ENCODE peak calls at places on chromosomes 7 and 10, in four cellular contexts. R is cardiac muscle cell, H is fibroblast of lung, D is dorsolateral prefrontal cortex. Z is an unnamed sample.

GRCh38 chr10:133179651-133180050 is 19.6 kb downstream of the KNDC1 start:
- DNase-seq in R (no peak), H (no peak), D (no peak), Z (no peak)

GRCh38 chr10:43226441-43226840 is 40.4 kb downstream of the RASGEF1A start:
- DNase-seq in H (no peak), D (peak), R (no peak), Z (no peak)

GRCh38 chr10:24811906-24812305 is 88.2 kb upstream of the ARHGAP21 start:
- DNase-seq in R (no peak), H (peak), D (peak), Z (no peak)

GRCh38 chr7:129644634-129645230 is 33.2 kb downstream of the NRF1 start:
- DNase-seq in D (no peak), R (peak), H (peak), Z (peak)

GRCh38 chr10:34292178-34292565 is 522.9 kb downstream of the PARD3 start:
- DNase-seq in H (peak), D (no peak), R (no peak), Z (no peak)

GRCh38 chr7:129434846-129435318 is 650 bp downstream of the STRIP2 start:
- DNase-seq in H (peak), R (peak), D (no peak), Z (no peak)

GRCh38 chr7:141001122-141001521 is 13.6 kb downstream of the MRPS33 start:
- DNase-seq in D (no peak), H (no peak), R (no peak), Z (no peak)

GRCh38 chr10:70575874-70576802 is 26.4 kb downstream of the PRF1 start:
- DNase-seq in R (peak), H (peak), D (no peak), Z (no peak)

GRCh38 chr10:15587271-15587670 is 132.5 kb downstream of the ITGA8 start:
- DNase-seq in D (no peak), H (no peak), R (no peak), Z (no peak)

GRCh38 chr7:108109216-108109908 is 20.8 kb downstream of the LAMB4 start:
- DNase-seq in H (no peak), D (no peak), R (no peak), Z (no peak)

GRCh38 chr7:30162622-30163124 is 27.9 kb downstream of the MTURN start:
- DNase-seq in H (peak), D (no peak), R (no peak), Z (no peak)

GRCh38 chr7:31192996-31193395 is 140.9 kb downstream of the ADCYAP1R1 start:
- DNase-seq in D (peak), H (peak), R (peak), Z (no peak)

GRCh38 chr10:14397069-14397468 is 66.3 kb upstream of the FRMD4A start:
- DNase-seq in H (peak), D (peak), R (no peak), Z (peak)

GRCh38 chr7:67566101-67566500 is 569.5 kb downstream of the TYW1 start:
- DNase-seq in H (no peak), D (peak), R (no peak), Z (no peak)

GRCh38 chr7:132183822-132184380 is 392.4 kb downstream of the PLXNA4 start:
- DNase-seq in R (no peak), D (no peak), H (no peak), Z (no peak)

GRCh38 chr7:35420657-35421056 is 166.8 kb upstream of the TBX20 start:
- DNase-seq in H (no peak), D (no peak), R (no peak), Z (no peak)

GRCh38 chr10:119495061-119495505 is 47.4 kb downstream of the RGS10 start:
- DNase-seq in D (no peak), H (no peak), R (no peak), Z (no peak)

GRCh38 chr10:77713506-77714280 is 76.1 kb upstream of the KCNMA1 start:
- DNase-seq in D (no peak), H (peak), R (no peak), Z (no peak)

GRCh38 chr10:116771101-116771705 is 28.8 kb upstream of the HSPA12A start:
- DNase-seq in R (no peak), D (no peak), H (peak), Z (peak)

GRCh38 chr7:22350466-22351328 is 6.3 kb downstream of the RAPGEF5 start:
- DNase-seq in D (no peak), R (no peak), H (peak), Z (no peak)

GRCh38 chr7:100400656-100401055 is 27.4 kb downstream of the PILRA start:
- DNase-seq in H (no peak), D (no peak), R (peak), Z (no peak)

GRCh38 chr10:37734971-37735370 is 122.4 kb downstream of the ZNF248 start:
- DNase-seq in H (peak), D (no peak), R (no peak), Z (no peak)

GRCh38 chr7:111911166-111911961 is 294.8 kb downstream of the DOCK4 start:
- DNase-seq in H (no peak), R (no peak), D (no peak), Z (no peak)

GRCh38 chr10:86958831-86959736 is 685 bp downstream of the SNCG start:
- DNase-seq in H (peak), D (no peak), R (no peak), Z (no peak)

GRCh38 chr10:113382691-113383090 is 170.2 kb upstream of the HABP2 start:
- DNase-seq in D (no peak), R (no peak), H (no peak), Z (no peak)

GRCh38 chr7:76292206-76292573 is 10.3 kb upstream of the HSPB1 start:
- DNase-seq in R (no peak), D (no peak), H (peak), Z (no peak)

GRCh38 chr10:13809447-13809846 is 222.7 kb downstream of the PRPF18 start:
- DNase-seq in H (peak), R (peak), D (no peak), Z (no peak)

GRCh38 chr10:132468651-132469050 is 68.9 kb upstream of the INPP5A start:
- DNase-seq in H (no peak), R (no peak), D (no peak), Z (no peak)

GRCh38 chr10:47024399-47025252 is 113.4 kb downstream of the PTPN20 start:
- DNase-seq in D (peak), H (peak), R (peak), Z (peak)

GRCh38 chr7:91843831-91844230 is 36.7 kb downstream of the MTERF1 start:
- DNase-seq in D (no peak), R (no peak), H (no peak), Z (no peak)

GRCh38 chr10:78471723-78472541 is 438.3 kb downstream of the RPS24 start:
- DNase-seq in D (no peak), H (no peak), R (peak), Z (no peak)

GRCh38 chr10:48251152-48251524 is 23.4 kb downstream of the FRMPD2 start:
- DNase-seq in D (no peak), H (no peak), R (no peak), Z (no peak)

GRCh38 chr7:17302575-17303142 is 4.2 kb downstream of the AHR start:
- DNase-seq in D (no peak), R (no peak), H (peak), Z (no peak)

GRCh38 chr10:132701846-132702190 is 84.1 kb downstream of the NKX6-2 start:
- DNase-seq in H (no peak), D (no peak), R (no peak), Z (no peak)

GRCh38 chr10:63392224-63392623 is 73.6 kb downstream of the JMJD1C start:
- DNase-seq in H (no peak), D (no peak), R (no peak), Z (no peak)

GRCh38 chr10:63391812-63392211 is 74.0 kb downstream of the JMJD1C start:
- DNase-seq in R (no peak), D (no peak), H (no peak), Z (no peak)

GRCh38 chr10:63385254-63385653 is 80.5 kb downstream of the JMJD1C start:
- DNase-seq in D (no peak), R (no peak), H (no peak), Z (no peak)

GRCh38 chr10:63390521-63390920 is 75.3 kb downstream of the JMJD1C start:
- DNase-seq in D (no peak), H (no peak), R (no peak), Z (no peak)

GRCh38 chr10:63388421-63389031 is 77.3 kb downstream of the JMJD1C start:
- DNase-seq in D (no peak), H (peak), R (no peak), Z (no peak)
- H3K4me3 ChIP-seq in D (no peak), H (no peak), R (no peak), Z (no peak)

DNA sequence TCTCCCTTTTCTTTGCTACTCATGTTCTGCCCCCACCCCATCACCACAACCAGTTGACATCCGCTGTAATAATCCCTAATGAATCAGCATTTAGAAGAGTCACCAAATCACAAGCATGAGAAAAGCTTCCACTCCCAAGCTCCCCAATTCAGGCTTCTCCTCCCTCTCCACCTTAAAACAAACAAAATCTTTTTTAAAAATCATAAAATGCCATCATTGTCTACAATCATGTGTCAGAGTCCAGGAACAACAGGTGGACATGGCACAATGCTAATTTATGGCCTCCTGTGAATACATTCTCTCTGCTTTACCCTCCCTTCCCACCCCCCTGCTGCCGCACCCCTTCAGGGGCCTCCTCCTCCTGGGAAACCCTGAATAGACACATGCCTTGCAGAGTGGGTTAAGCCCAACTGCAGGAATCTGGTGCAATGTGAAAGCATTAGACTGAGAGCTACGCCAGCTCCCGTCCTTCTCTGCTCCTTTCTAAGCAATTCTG is 3.7 kb downstream of the LRRC4 start:
- DNase-seq in D (no peak), R (no peak), H (no peak), Z (no peak)
- H3K4me3 ChIP-seq in D (peak), R (peak), H (no peak), Z (no peak)

DNA sequence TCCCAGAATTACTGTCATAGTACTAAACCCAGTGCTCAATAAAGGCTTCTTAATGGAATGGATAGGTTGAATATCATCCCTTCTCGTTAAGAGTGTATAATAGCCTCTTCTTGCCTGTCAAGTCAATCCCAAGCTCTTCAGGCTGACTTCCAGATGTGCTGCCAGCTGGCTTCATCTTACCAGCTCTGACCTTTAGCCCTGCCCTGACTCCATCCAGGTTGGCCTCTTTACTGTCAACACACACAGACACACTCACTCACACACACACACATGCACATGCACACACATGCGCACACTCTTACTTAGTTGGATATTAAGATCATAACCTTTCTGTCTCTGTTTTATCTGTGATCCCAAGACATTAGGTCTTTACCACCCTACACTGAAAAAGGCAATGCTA is 49.1 kb downstream of the ASB4 start:
- DNase-seq in D (no peak), H (no peak), R (no peak), Z (no peak)
- H3K4me3 ChIP-seq in D (no peak), H (no peak), R (no peak), Z (no peak)

GRCh38 chr7:101688183-101688831 is 59.2 kb upstream of the MYL10 start:
- DNase-seq in R (peak), H (peak), D (peak), Z (peak)
- H3K4me3 ChIP-seq in R (no peak), H (no peak), D (no peak), Z (peak)

GRCh38 chr10:110151871-110152270 is 55.5 kb upstream of the MXI1 start:
- DNase-seq in D (no peak), R (no peak), H (no peak), Z (no peak)

GRCh38 chr10:110150981-110151380 is 56.4 kb upstream of the MXI1 start:
- DNase-seq in D (no peak), R (no peak), H (no peak), Z (no peak)

GRCh38 chr10:110153396-110153795 is 54.0 kb upstream of the MXI1 start:
- DNase-seq in H (no peak), R (no peak), D (no peak), Z (no peak)

GRCh38 chr10:110149259-110149658 is 58.1 kb upstream of the MXI1 start:
- DNase-seq in R (no peak), H (no peak), D (no peak), Z (no peak)

DNA sequence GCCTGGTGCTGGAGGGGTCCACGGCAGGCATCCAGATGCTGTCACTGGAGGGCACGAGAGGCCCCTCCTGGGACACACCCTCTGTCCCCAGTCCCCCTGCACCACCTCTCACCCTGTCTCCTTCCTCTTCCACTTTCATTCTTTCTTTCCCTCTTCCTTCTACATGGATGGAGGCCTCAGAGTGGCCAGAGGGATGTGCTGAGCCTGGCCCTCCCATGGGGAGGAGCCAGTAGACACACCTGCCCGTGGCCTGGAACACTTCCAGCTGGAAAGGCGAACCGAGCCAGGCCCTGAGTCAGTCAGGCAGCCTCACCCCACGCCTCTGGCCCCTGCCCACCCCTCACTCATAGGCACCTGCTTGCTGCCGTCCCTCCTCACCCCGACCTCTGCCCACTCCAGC is 55.9 kb upstream of the MXI1 start:
- DNase-seq in D (no peak), R (no peak), H (no peak), Z (no peak)
- H3K4me3 ChIP-seq in D (no peak), R (no peak), H (no peak), Z (no peak)

GRCh38 chr10:3763852-3764625 is 21.0 kb downstream of the KLF6 start:
- DNase-seq in D (no peak), R (no peak), H (peak), Z (no peak)

GRCh38 chr10:3766046-3766761 is 18.8 kb downstream of the KLF6 start:
- DNase-seq in R (no peak), D (no peak), H (no peak), Z (no peak)

GRCh38 chr10:3765376-3765667 is 19.7 kb downstream of the KLF6 start:
- DNase-seq in D (no peak), R (no peak), H (no peak), Z (no peak)

GRCh38 chr10:3763035-3763456 is 22.0 kb downstream of the KLF6 start:
- DNase-seq in D (no peak), H (peak), R (no peak), Z (no peak)

GRCh38 chr10:3764626-3765375 is 20.2 kb downstream of the KLF6 start:
- DNase-seq in D (no peak), R (no peak), H (no peak), Z (no peak)
- H3K4me3 ChIP-seq in D (no peak), R (no peak), H (no peak), Z (no peak)

DNA sequence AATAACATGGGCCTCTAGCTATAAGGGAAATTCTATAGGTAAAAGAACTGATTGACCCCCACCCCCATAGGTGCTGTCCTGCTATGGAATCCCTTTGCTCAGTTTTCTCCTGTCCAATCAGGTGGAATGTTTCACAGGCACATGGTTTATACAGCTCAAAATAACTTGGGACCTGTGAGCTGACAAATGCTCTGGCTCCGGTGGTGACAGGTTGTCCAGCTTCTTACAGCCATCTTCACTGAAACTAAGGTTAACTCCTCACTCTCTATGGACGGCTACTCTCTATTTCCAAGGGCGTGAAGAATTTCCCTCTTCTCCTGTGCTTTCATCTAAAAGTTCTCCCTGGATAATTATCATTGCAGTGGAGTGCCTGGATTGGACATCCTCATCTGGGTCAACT is at the start of gene MYPN:
- DNase-seq in D (no peak), R (peak), H (no peak), Z (no peak)
- H3K4me3 ChIP-seq in D (no peak), R (peak), H (peak), Z (peak)

DNA sequence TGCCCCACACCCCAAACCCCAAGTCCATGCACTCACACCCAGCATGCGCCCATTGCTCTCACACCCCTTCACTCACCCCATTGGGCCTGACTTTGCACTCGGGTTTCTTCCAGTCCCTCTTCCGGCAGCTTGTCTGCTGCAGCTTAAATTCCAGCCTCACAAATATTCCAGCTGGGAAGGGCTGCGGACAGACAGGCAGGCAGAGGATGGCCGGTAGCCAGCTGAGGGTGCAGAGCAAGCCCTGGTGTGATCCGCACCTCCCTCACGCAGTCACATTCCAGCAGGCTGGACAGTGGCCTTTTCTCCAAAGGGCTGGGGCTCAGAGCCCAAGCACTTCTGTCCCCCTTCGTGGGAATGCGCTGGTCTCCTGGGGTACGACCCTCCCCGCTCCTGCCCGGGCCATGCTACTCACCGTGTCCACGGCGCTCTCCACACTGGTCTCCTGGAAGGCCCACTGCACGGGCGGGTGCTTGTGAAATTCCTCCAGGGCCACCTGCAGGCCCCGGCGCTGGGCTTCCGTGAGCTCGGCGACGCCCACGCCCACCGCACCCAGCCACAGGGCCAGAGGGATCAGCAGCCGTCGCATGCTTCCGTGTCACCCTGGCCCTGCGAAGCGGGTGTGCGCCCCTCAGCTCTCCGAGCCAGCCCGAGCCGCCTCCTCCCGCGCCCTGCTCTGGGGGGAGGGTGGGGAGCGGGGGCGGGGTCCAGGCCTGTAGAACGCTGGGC is 1.2 kb downstream of the RARRES2 start:
- DNase-seq in D (no peak), R (peak), H (peak), Z (peak)
- H3K4me3 ChIP-seq in D (no peak), R (no peak), H (peak), Z (peak)

Z was measured in AG04450.